ENCODE peak calls at places on chromosomes 2 and 18, in six cellular contexts. Z is left ventricle myocardium superior; J is T-helper 1 cell; L is COLO829; Q is activated T-cell treated with anti-CD3 and anti-CD28 coated beads, Interleukin-2, amount 50 U/mL, for 24 hours; P is NCI-H524 treated with DMSO at 0.1 percent for 48 hours. Y is an unnamed sample.

GRCh38 chr18:3238742-3239141 is 8.9 kb upstream of the MYL12A start:
- DNase-seq in Z (no peak), P (no peak), Q (no peak), J (no peak), L (no peak), Y (no peak)

GRCh38 chr2:46857871-46858696 is 57.5 kb downstream of the MCFD2 start:
- DNase-seq in J (no peak), Z (no peak), L (no peak), Q (no peak), P (no peak), Y (no peak)

GRCh38 chr2:191150451-191151314 is at the start of gene STAT4:
- DNase-seq in Z (peak), L (no peak), P (no peak), Q (peak), J (peak), Y (no peak)

GRCh38 chr18:79797518-79798345 is at the start of gene KCNG2:
- DNase-seq in L (no peak), Z (peak), P (no peak), Q (peak), J (no peak), Y (no peak)

GRCh38 chr2:57408587-57408986 is 638.0 kb upstream of the VRK2 start:
- DNase-seq in J (no peak), Q (no peak), L (no peak), P (no peak), Z (no peak), Y (no peak)

GRCh38 chr2:27262379-27263286 is at the start of gene SLC30A3:
- DNase-seq in L (no peak), P (no peak), Z (peak), Q (peak), J (peak), Y (peak)

GRCh38 chr2:17930773-17931172 is 52.3 kb downstream of the KCNS3 start:
- DNase-seq in P (no peak), Z (no peak), J (no peak), L (no peak), Q (no peak), Y (no peak)

GRCh38 chr2:96907405-96908041 is 37.6 kb upstream of the SEMA4C start:
- DNase-seq in Q (no peak), Z (peak), P (no peak), L (no peak), J (no peak), Y (peak)

GRCh38 chr2:173580869-173581268 is 226.2 kb downstream of the CDCA7 start:
- DNase-seq in P (no peak), J (no peak), Q (no peak), L (no peak), Z (no peak), Y (no peak)

GRCh38 chr18:8858888-8859511 is 153.6 kb downstream of the MTCL1 start:
- DNase-seq in Q (no peak), L (no peak), J (no peak), P (no peak), Z (no peak), Y (no peak)

GRCh38 chr2:72915907-72916742 is 1.2 kb upstream of the EMX1 start:
- DNase-seq in Q (peak), Z (peak), P (no peak), J (peak), L (no peak), Y (no peak)

GRCh38 chr2:109376115-109376514 is 237.7 kb downstream of the SEPTIN10 start:
- DNase-seq in P (no peak), L (no peak), Z (no peak), J (no peak), Q (peak), Y (no peak)

GRCh38 chr2:45285791-45286390 is 276.6 kb upstream of the SIX2 start:
- DNase-seq in L (no peak), P (no peak), J (no peak), Q (no peak), Z (no peak), Y (no peak)

GRCh38 chr18:63979409-63979908 is 9.6 kb downstream of the SERPINB8 start:
- DNase-seq in J (peak), Q (peak), P (no peak), L (peak), Z (no peak), Y (no peak)

GRCh38 chr2:111219285-111219684 is 98.6 kb downstream of the BCL2L11 start:
- DNase-seq in J (no peak), Q (no peak), P (no peak), Z (no peak), L (no peak), Y (no peak)

GRCh38 chr2:86249176-86249842 is 50.1 kb downstream of the MRPL35 start:
- DNase-seq in L (peak), Z (no peak), Q (no peak), P (peak), J (no peak), Y (no peak)

GRCh38 chr2:208072250-208072892 is 47.0 kb upstream of the PLEKHM3 start:
- DNase-seq in P (no peak), L (peak), Q (peak), Z (peak), J (peak), Y (peak)

Y was measured in left ventricle myocardium inferior.